ENCODE peak calls at places on chromosomes 12 and 14, in ten cellular contexts. T, X, G, Q, M, I, U, E, D and P are unnamed samples.

GRCh38 chr12:94150483-94151225 is 2.3 kb downstream of the PLXNC1 start:
- DNase-seq in T (no peak), I (peak), G (no peak), X (no peak), M (no peak), D (no peak), E (no peak), U (no peak), Q (peak), P (no peak)

GRCh38 chr14:35944847-35945246 is 118.7 kb downstream of the BRMS1L start:
- DNase-seq in T (no peak), E (no peak), M (peak), G (peak), U (peak), X (no peak), I (peak), Q (no peak), D (no peak), P (no peak)

GRCh38 chr12:93587601-93588000 is 15.1 kb downstream of the SOCS2 start:
- DNase-seq in X (no peak), E (no peak), G (no peak), D (no peak), I (no peak), M (no peak), Q (no peak), U (no peak), T (no peak), P (no peak)

GRCh38 chr12:47754126-47754525 is 4.6 kb downstream of the RAPGEF3 start:
- DNase-seq in U (no peak), E (no peak), X (no peak), M (no peak), T (no peak), Q (no peak), I (no peak), D (no peak), G (no peak), P (no peak)

GRCh38 chr12:124770725-124771124 is 92.9 kb downstream of the SCARB1 start:
- DNase-seq in I (no peak), M (no peak), G (no peak), D (no peak), X (no peak), E (no peak), Q (no peak), T (no peak), U (no peak), P (no peak)

GRCh38 chr14:72023128-72024042 is 91.2 kb downstream of the RGS6 start:
- DNase-seq in I (no peak), E (no peak), D (no peak), T (no peak), G (no peak), X (no peak), U (no peak), Q (no peak), M (peak), P (no peak)

GRCh38 chr12:52798671-52799497 is 3.0 kb upstream of the KRT3 start:
- DNase-seq in X (no peak), M (peak), G (peak), Q (no peak), U (no peak), T (no peak), D (no peak), I (no peak), E (no peak), P (no peak)

GRCh38 chr14:66652736-66653135 is 144.8 kb downstream of the GPHN start:
- DNase-seq in E (no peak), M (no peak), I (no peak), X (no peak), T (no peak), D (no peak), G (no peak), Q (no peak), U (no peak), P (no peak)

GRCh38 chr14:104929268-104930230 is 4.9 kb downstream of the PLD4 start:
- DNase-seq in D (no peak), T (no peak), Q (no peak), X (no peak), U (no peak), E (no peak), I (no peak), M (no peak), G (no peak), P (no peak)

GRCh38 chr12:123996581-123996980 is 23.6 kb downstream of the ZNF664 start:
- DNase-seq in Q (no peak), D (no peak), X (no peak), I (no peak), M (no peak), T (no peak), G (no peak), U (no peak), E (no peak), P (no peak)

GRCh38 chr14:94885481-94886155 is 115.7 kb upstream of the GSC start:
- DNase-seq in D (no peak), U (no peak), M (no peak), G (no peak), X (no peak), T (no peak), Q (no peak), I (no peak), E (no peak), P (no peak)

GRCh38 chr14:48350971-48351370 is 675.6 kb upstream of the MDGA2 start:
- DNase-seq in M (no peak), Q (no peak), G (no peak), E (no peak), T (no peak), D (no peak), I (no peak), X (no peak), U (no peak), P (no peak)

GRCh38 chr14:70916300-70916699 is 9.0 kb downstream of the PCNX1 start:
- DNase-seq in M (no peak), I (no peak), E (no peak), D (no peak), X (no peak), Q (no peak), T (no peak), U (no peak), G (no peak), P (no peak)

GRCh38 chr12:94831081-94831747 is 172.3 kb downstream of the NDUFA12 start:
- DNase-seq in M (no peak), E (no peak), G (no peak), I (peak), U (no peak), D (peak), T (peak), Q (peak), X (no peak), P (no peak)

GRCh38 chr12:14907953-14908352 is 22.3 kb upstream of the MGP start:
- DNase-seq in Q (no peak), I (no peak), G (no peak), U (no peak), E (no peak), D (no peak), M (no peak), X (no peak), T (no peak), P (no peak)

GRCh38 chr12:14913381-14913781 is 25.0 kb downstream of the ERP27 start:
- DNase-seq in D (peak), U (no peak), E (no peak), G (no peak), Q (no peak), I (peak), M (peak), T (peak), X (no peak), P (no peak)

GRCh38 chr12:14910090-14910915 is 24.6 kb upstream of the MGP start:
- DNase-seq in U (no peak), Q (no peak), I (no peak), E (no peak), X (no peak), D (no peak), G (no peak), M (peak), T (no peak), P (no peak)

GRCh38 chr12:14915736-14916135 is 22.6 kb downstream of the ERP27 start:
- DNase-seq in U (no peak), T (no peak), I (no peak), M (no peak), D (no peak), G (no peak), X (no peak), Q (no peak), E (no peak), P (no peak)

GRCh38 chr12:14911131-14911530 is 25.5 kb upstream of the MGP start:
- DNase-seq in M (no peak), T (no peak), X (no peak), G (no peak), D (no peak), E (no peak), I (peak), U (no peak), Q (no peak), P (no peak)
- H3K27ac ChIP-seq in M (peak), T (no peak), X (no peak), G (no peak), D (no peak), E (no peak), I (no peak), U (no peak), Q (no peak), P (no peak)

GRCh38 chr12:56102683-56103065 is 1.7 kb upstream of the PA2G4 start:
- DNase-seq in I (no peak), X (no peak), T (no peak), D (no peak), G (no peak), Q (no peak), E (no peak), U (no peak), M (no peak), P (no peak)
- H3K27ac ChIP-seq in I (peak), X (no peak), T (no peak), D (no peak), G (no peak), Q (peak), E (no peak), U (no peak), M (no peak), P (no peak)

GRCh38 chr14:75522224-75522764 is at the start of gene BATF:
- DNase-seq in U (no peak), G (no peak), X (no peak), I (peak), E (no peak), M (no peak), Q (peak), D (no peak), T (peak), P (no peak)
- H3K27ac ChIP-seq in U (no peak), G (peak), X (no peak), I (peak), E (no peak), M (no peak), Q (peak), D (no peak), T (no peak), P (no peak)

DNA sequence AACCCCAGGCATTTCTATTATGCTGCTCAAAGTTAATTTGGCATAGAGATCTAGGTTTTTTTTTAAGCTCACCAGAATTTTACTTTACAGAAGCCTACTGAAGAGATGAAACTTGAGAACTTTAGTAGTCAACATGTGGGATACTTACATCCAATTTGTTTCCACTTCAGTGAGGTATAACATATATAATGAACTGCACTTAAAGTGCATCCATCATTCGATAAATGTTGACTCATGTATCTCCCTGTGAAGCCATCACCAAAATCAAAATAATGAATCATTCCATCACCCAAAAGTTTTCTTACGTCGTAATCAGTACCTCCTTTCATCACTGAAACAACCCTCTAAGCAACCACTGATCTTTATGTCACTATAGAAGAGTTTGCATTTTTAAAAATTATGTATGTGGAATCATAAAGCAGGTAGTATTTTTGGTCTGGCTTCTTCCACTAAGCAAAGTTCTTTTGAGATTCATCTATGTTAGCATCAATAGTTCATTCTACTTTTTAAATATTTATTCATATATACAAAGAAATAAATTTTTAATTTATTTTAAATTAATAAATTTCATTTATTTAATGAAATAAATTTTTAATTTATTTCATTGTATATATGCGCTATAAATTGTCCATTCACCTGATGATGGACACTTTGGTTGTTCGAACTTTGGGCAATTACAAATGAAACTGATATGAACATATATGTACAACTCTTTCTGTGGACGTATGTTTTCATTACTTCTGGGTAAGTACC is 2.0 kb upstream of the CPNE8 start:
- DNase-seq in T (no peak), D (no peak), I (no peak), U (no peak), X (no peak), M (no peak), E (no peak), G (no peak), Q (no peak), P (no peak)
- H3K27ac ChIP-seq in T (no peak), D (peak), I (peak), U (no peak), X (no peak), M (peak), E (peak), G (peak), Q (no peak), P (peak)

GRCh38 chr14:97602438-97603117 is 805.4 kb downstream of the VRK1 start:
- DNase-seq in X (no peak), D (peak), U (no peak), M (no peak), T (no peak), G (no peak), E (no peak), Q (peak), I (peak), P (no peak)

GRCh38 chr14:97604731-97605130 is 807.5 kb downstream of the VRK1 start:
- DNase-seq in E (no peak), D (no peak), M (no peak), G (no peak), I (no peak), T (no peak), X (no peak), U (no peak), Q (no peak), P (no peak)

GRCh38 chr14:97603201-97603600 is 806.0 kb downstream of the VRK1 start:
- DNase-seq in U (no peak), E (no peak), T (no peak), X (no peak), I (no peak), M (no peak), G (no peak), D (no peak), Q (peak), P (no peak)
- H3K27ac ChIP-seq in U (no peak), E (no peak), T (no peak), X (no peak), I (no peak), M (no peak), G (no peak), D (no peak), Q (peak), P (no peak)

DNA sequence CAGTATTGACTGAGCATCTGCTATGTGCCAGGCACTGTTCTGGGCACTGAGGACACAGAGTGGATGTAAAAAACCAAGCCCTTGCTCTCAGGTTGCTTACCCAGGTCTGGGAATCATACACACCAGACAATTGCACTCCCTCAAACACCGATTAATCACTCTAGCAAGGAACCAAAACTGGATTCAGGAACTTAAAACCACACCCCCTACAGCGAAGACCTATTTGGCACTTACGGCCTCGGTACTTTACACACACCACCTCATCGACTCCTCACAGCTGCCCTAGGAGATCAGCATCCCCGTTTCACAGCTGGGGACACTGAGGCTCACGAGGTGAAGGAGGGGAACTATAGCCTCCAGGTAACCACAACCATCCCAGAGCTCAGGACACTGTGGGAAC is 1.6 kb downstream of the GLTP start:
- DNase-seq in D (no peak), U (no peak), G (no peak), M (no peak), X (no peak), E (no peak), T (no peak), I (no peak), Q (no peak), P (no peak)
- H3K27ac ChIP-seq in D (no peak), U (no peak), G (peak), M (no peak), X (peak), E (no peak), T (no peak), I (peak), Q (no peak), P (no peak)

GRCh38 chr12:57896139-57896436 is 45.3 kb upstream of the ATP23 start:
- DNase-seq in I (no peak), T (no peak), D (peak), U (no peak), Q (no peak), M (no peak), E (no peak), X (no peak), G (no peak), P (no peak)
- H3K27ac ChIP-seq in I (peak), T (peak), D (peak), U (no peak), Q (peak), M (no peak), E (peak), X (peak), G (peak), P (peak)